ENCODE peak calls at places on chromosomes 11 and 22, in four cellular contexts. D is K562, P is GM12878, Z is HepG2. S is an unnamed sample.

GRCh38 chr11:78156081-78156844 is 16.8 kb upstream of the ALG8 start:
- DNase-seq in D (no peak), P (no peak), Z (peak), S (no peak)

GRCh38 chr11:111665779-111666178 is 63.5 kb downstream of the SIK2 start:
- DNase-seq in D (peak), P (no peak), Z (peak), S (no peak)

GRCh38 chr11:44788536-44789227 is 61.9 kb downstream of the TSPAN18 start:
- DNase-seq in D (no peak), P (no peak), Z (no peak), S (no peak)

GRCh38 chr22:24156146-24156914 is 25.0 kb upstream of the SUSD2 start:
- DNase-seq in D (no peak), P (no peak), Z (no peak), S (no peak)

GRCh38 chr22:31631381-31631780 is 30.6 kb downstream of the PISD start:
- DNase-seq in D (no peak), P (no peak), Z (no peak), S (no peak)

GRCh38 chr11:30533445-30533947 is 52.7 kb downstream of the MPPED2 start:
- DNase-seq in D (no peak), P (no peak), Z (no peak), S (no peak)

GRCh38 chr11:69704508-69705245 is 855 bp upstream of the FGF19 start:
- DNase-seq in D (peak), P (no peak), Z (no peak), S (no peak)

GRCh38 chr11:2816941-2817421 is 68.6 kb downstream of the CDKN1C start:
- DNase-seq in D (no peak), P (no peak), Z (no peak), S (no peak)

GRCh38 chr22:21780259-21780658 is 44.7 kb upstream of the YPEL1 start:
- DNase-seq in D (no peak), P (no peak), Z (no peak), S (no peak)

GRCh38 chr22:21775061-21775460 is 39.5 kb upstream of the YPEL1 start:
- DNase-seq in D (no peak), P (no peak), Z (no peak), S (no peak)

GRCh38 chr22:21778705-21779363 is 43.2 kb upstream of the YPEL1 start:
- DNase-seq in D (peak), P (no peak), Z (no peak), S (no peak)

DNA sequence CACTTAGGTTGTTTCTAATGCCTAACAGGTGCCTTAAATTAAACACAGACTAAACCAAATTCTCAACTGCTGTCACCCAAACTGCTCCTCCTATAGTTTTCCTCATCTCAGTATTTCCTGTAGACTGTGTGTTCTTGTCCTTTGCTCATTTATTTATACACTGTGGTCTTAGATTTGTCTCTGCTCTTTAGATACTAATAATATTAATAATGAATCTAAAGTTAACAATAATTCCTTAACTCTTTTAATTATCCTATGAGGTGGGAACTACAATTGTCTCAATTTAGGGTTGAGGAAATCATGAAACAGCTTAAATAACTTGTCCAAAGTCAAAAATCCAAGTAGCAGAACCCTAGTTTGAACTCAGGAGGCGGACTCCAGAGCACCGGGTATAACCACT is 43.9 kb upstream of the YPEL1 start:
- DNase-seq in D (no peak), P (no peak), Z (no peak), S (no peak)
- TF ChIP-seq MAX in D (no peak), P (no peak), Z (no peak), S (no peak)

GRCh38 chr11:117915219-117915618 is 14.0 kb downstream of the TMPRSS13 start:
- DNase-seq in D (no peak), P (no peak), Z (no peak), S (no peak)
- TF ChIP-seq HDAC2 in D (no peak), P (no peak), Z (no peak), S (no peak)

GRCh38 chr11:41319434-41319833 is 140.0 kb downstream of the LRRC4C start:
- DNase-seq in D (no peak), P (no peak), Z (no peak), S (no peak)

GRCh38 chr11:41316726-41317125 is 142.7 kb downstream of the LRRC4C start:
- DNase-seq in D (no peak), P (no peak), Z (no peak), S (no peak)

GRCh38 chr11:41320233-41320993 is 139.0 kb downstream of the LRRC4C start:
- DNase-seq in D (no peak), P (no peak), Z (no peak), S (no peak)
- TF ChIP-seq CBX5 in D (no peak), P (no peak), Z (no peak), S (no peak)

DNA sequence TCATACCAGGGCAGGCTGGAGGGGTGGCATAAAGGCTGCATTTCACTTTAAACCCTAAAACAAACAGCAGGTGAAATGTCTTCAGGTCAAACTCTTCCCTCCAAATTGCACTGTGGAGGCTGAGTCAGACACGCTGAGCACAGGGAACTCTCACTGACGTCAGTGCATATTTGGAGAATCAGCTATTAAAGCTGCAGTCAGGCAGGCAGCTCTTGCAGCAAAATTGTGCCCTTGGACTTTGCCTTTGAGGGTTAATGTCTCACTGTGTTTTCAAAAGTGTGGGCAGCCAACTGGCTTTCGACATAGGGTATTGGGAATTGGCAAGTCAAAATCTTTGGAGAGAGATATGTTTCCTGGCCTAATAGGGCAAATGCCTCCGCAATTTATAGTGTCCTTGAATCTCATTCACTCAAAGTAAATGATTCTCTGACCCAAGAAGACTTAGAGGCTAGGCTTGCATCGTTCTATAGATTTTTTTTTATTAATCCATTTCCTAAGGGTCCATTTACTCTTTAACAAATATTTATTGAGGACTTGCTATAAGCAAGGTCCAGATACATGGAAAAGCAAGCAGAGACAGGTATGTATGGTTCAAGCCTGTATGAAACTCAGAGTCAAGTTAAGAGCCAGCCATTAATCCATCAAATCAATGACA is 27.7 kb upstream of the SMCO4 start:
- DNase-seq in D (no peak), P (no peak), Z (peak), S (no peak)
- TF ChIP-seq MAX in D (no peak), P (no peak), Z (peak), S (no peak)

DNA sequence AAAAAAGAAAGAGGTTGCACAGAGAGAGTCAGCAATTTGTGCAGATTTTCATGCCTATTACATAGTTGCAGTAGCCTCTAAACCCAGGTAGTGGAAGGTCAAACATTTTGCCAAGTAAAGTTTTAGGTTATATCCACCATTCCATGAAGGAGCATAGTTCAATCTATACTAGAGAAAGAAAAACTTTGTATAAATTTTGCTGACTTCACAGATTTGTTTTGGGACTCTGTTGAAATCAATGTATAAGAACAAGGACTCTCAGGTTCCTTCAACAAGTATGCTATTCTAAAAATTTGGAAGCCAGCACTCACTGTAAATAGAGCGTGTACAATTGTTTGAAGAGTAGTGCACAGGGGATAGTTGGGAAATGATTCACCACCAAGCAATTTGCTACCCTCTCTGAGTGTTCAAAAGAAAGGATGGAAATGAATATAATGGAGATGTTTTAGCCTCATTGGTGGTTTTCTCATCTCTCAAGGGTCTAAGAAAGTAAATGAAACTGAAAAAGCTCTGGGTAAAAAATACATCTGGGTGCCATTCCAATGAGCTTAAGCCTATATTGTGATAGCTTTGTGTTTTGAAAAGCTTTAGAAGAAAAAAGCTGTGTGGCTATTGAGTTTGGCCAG is 508.4 kb upstream of the LUZP2 start:
- DNase-seq in D (no peak), P (no peak), Z (peak), S (no peak)
- TF ChIP-seq HDAC2 in D (no peak), P (no peak), Z (no peak), S (no peak)

GRCh38 chr11:81004576-81004975 is 1563.7 kb upstream of the TENM4 start:
- DNase-seq in D (no peak), P (no peak), Z (no peak), S (no peak)

GRCh38 chr11:81010631-81011030 is 1569.8 kb upstream of the TENM4 start:
- DNase-seq in D (no peak), P (no peak), Z (no peak), S (no peak)

GRCh38 chr11:81002374-81002773 is 1561.5 kb upstream of the TENM4 start:
- DNase-seq in D (no peak), P (no peak), Z (no peak), S (no peak)

GRCh38 chr11:81007046-81007445 is 1566.2 kb upstream of the TENM4 start:
- DNase-seq in D (no peak), P (no peak), Z (no peak), S (no peak)

DNA sequence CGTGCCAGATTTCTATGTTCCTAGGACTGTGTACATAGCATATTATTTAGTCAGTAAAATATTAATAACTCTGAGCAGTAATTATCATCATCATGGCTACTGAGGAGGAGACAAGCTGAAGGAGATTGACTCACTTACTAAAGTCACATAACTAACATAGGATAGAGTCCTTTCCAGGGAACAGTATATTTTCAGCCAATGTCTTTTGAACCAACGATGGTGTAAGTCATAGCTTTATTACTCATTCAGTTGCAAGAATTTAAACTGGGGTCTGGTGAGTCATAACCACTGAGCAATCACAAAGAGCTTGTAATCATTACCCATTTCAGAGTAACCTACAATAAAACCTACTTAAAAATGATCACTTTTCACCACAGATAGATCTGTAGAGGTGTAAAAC is 1564.8 kb upstream of the TENM4 start:
- DNase-seq in D (no peak), P (no peak), Z (no peak), S (no peak)
- TF ChIP-seq CBX5 in D (no peak), P (no peak), Z (no peak), S (no peak)

DNA sequence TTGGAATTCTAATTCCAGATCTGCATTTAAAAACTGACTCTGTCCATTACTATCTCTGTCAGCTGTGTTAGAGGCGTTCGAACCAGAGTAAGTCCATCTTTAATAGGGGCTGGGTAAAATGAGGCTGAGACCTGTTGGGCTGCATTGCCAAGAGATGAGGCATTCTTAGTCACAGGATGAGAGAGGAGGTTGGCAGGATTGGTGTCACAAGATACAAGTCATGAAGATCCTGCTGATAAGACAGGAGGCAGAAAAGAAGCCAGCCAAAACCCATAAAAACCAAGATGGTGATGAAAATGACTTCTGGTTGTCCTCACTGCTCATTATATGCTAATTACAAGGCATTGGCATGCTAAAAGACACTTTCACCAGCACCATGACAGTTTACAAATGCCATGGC is 356.3 kb upstream of the ISX start:
- DNase-seq in D (no peak), P (no peak), Z (no peak), S (no peak)
- TF ChIP-seq MAX in D (no peak), P (no peak), Z (no peak), S (no peak)

GRCh38 chr11:65643971-65644370 is 6.1 kb downstream of the SIPA1 start:
- DNase-seq in D (peak), P (no peak), Z (no peak), S (no peak)
- TF ChIP-seq HDAC2 in D (no peak), P (no peak), Z (no peak), S (no peak)

GRCh38 chr11:9726313-9727022 is 62.6 kb downstream of the SWAP70 start:
- DNase-seq in D (no peak), P (no peak), Z (peak), S (no peak)
- TF ChIP-seq CBX5 in D (no peak), P (no peak), Z (no peak), S (no peak)